ENCODE peak calls at places on chromosome 17, in seven cellular contexts. One of them, this sample, is unnamed.

GRCh38 chr17:76447931-76448652 is 4.9 kb downstream of the UBE2O start:
- DNase-seq in astrocyte of the cerebellum: no peak
- DNase-seq in left lung: no peak
- DNase-seq in cardiac fibroblast: no peak
- DNase-seq in GM20000: no peak
- DNase-seq in activated B cell treated with CpG ODN at 0.5 μM for 24 hours: no peak
- DNase-seq in Calu3: no peak
- DNase-seq in this sample: no peak

GRCh38 chr17:77635176-77635575 is 323.3 kb upstream of the TNRC6C start:
- DNase-seq in GM20000: no peak
- DNase-seq in cardiac fibroblast: no peak
- DNase-seq in astrocyte of the cerebellum: no peak
- DNase-seq in left lung: no peak
- DNase-seq in activated B cell treated with CpG ODN at 0.5 μM for 24 hours: no peak
- DNase-seq in Calu3: no peak
- DNase-seq in this sample: no peak

GRCh38 chr17:60149691-60150582 is at the start of gene CA4:
- DNase-seq in GM20000: no peak
- DNase-seq in cardiac fibroblast: no peak
- DNase-seq in left lung: peak
- DNase-seq in astrocyte of the cerebellum: no peak
- DNase-seq in Calu3: no peak
- DNase-seq in activated B cell treated with CpG ODN at 0.5 μM for 24 hours: no peak
- DNase-seq in this sample: peak

GRCh38 chr17:550041-550398 is 164.6 kb downstream of the VPS53 start:
- DNase-seq in cardiac fibroblast: no peak
- DNase-seq in GM20000: no peak
- DNase-seq in astrocyte of the cerebellum: no peak
- DNase-seq in left lung: no peak
- DNase-seq in Calu3: no peak
- DNase-seq in activated B cell treated with CpG ODN at 0.5 μM for 24 hours: no peak
- DNase-seq in this sample: no peak

GRCh38 chr17:29610395-29610794 is 12.3 kb downstream of the CORO6 start:
- DNase-seq in activated B cell treated with CpG ODN at 0.5 μM for 24 hours: no peak
- DNase-seq in cardiac fibroblast: no peak
- DNase-seq in GM20000: no peak
- DNase-seq in left lung: no peak
- DNase-seq in astrocyte of the cerebellum: no peak
- DNase-seq in Calu3: no peak
- DNase-seq in this sample: no peak

GRCh38 chr17:35769895-35770486 is 9.3 kb downstream of the C17orf50 start:
- DNase-seq in cardiac fibroblast: no peak
- DNase-seq in left lung: no peak
- DNase-seq in GM20000: no peak
- DNase-seq in Calu3: no peak
- DNase-seq in astrocyte of the cerebellum: no peak
- DNase-seq in activated B cell treated with CpG ODN at 0.5 μM for 24 hours: no peak
- DNase-seq in this sample: no peak

GRCh38 chr17:42347198-42347597 is 41.0 kb downstream of the STAT3 start:
- DNase-seq in activated B cell treated with CpG ODN at 0.5 μM for 24 hours: no peak
- DNase-seq in left lung: no peak
- DNase-seq in astrocyte of the cerebellum: peak
- DNase-seq in cardiac fibroblast: peak
- DNase-seq in GM20000: no peak
- DNase-seq in Calu3: peak
- DNase-seq in this sample: no peak

GRCh38 chr17:2213291-2213960 is 90.2 kb downstream of the SMG6 start:
- DNase-seq in astrocyte of the cerebellum: no peak
- DNase-seq in GM20000: no peak
- DNase-seq in left lung: no peak
- DNase-seq in cardiac fibroblast: peak
- DNase-seq in activated B cell treated with CpG ODN at 0.5 μM for 24 hours: no peak
- DNase-seq in Calu3: no peak
- DNase-seq in this sample: no peak

GRCh38 chr17:60773552-60773951 is 95.9 kb downstream of the BCAS3 start:
- DNase-seq in left lung: no peak
- DNase-seq in GM20000: no peak
- DNase-seq in astrocyte of the cerebellum: no peak
- DNase-seq in activated B cell treated with CpG ODN at 0.5 μM for 24 hours: no peak
- DNase-seq in Calu3: no peak
- DNase-seq in cardiac fibroblast: no peak
- DNase-seq in this sample: no peak

GRCh38 chr17:35773129-35773528 is 12.4 kb downstream of the C17orf50 start:
- DNase-seq in left lung: no peak
- DNase-seq in astrocyte of the cerebellum: no peak
- DNase-seq in cardiac fibroblast: no peak
- DNase-seq in GM20000: no peak
- DNase-seq in activated B cell treated with CpG ODN at 0.5 μM for 24 hours: no peak
- DNase-seq in Calu3: no peak
- DNase-seq in this sample: no peak

GRCh38 chr17:76337413-76337777 is 16.3 kb downstream of the PRPSAP1 start:
- DNase-seq in cardiac fibroblast: no peak
- DNase-seq in activated B cell treated with CpG ODN at 0.5 μM for 24 hours: no peak
- DNase-seq in GM20000: no peak
- DNase-seq in astrocyte of the cerebellum: no peak
- DNase-seq in left lung: no peak
- DNase-seq in Calu3: peak
- DNase-seq in this sample: no peak

GRCh38 chr17:50381260-50381815 is 8.3 kb downstream of the EME1 start:
- DNase-seq in Calu3: no peak
- DNase-seq in cardiac fibroblast: no peak
- DNase-seq in astrocyte of the cerebellum: no peak
- DNase-seq in left lung: no peak
- DNase-seq in GM20000: no peak
- DNase-seq in activated B cell treated with CpG ODN at 0.5 μM for 24 hours: no peak
- DNase-seq in this sample: no peak

GRCh38 chr17:50381920-50382319 is 8.9 kb downstream of the EME1 start:
- DNase-seq in Calu3: no peak
- DNase-seq in astrocyte of the cerebellum: no peak
- DNase-seq in GM20000: no peak
- DNase-seq in left lung: no peak
- DNase-seq in cardiac fibroblast: no peak
- DNase-seq in activated B cell treated with CpG ODN at 0.5 μM for 24 hours: no peak
- DNase-seq in this sample: no peak

GRCh38 chr17:50382931-50383330 is 9.9 kb downstream of the EME1 start:
- DNase-seq in astrocyte of the cerebellum: no peak
- DNase-seq in cardiac fibroblast: no peak
- DNase-seq in Calu3: no peak
- DNase-seq in GM20000: no peak
- DNase-seq in activated B cell treated with CpG ODN at 0.5 μM for 24 hours: no peak
- DNase-seq in left lung: no peak
- DNase-seq in this sample: no peak

GRCh38 chr17:50379733-50380132 is 6.7 kb downstream of the EME1 start:
- DNase-seq in astrocyte of the cerebellum: no peak
- DNase-seq in left lung: no peak
- DNase-seq in cardiac fibroblast: no peak
- DNase-seq in GM20000: no peak
- DNase-seq in activated B cell treated with CpG ODN at 0.5 μM for 24 hours: no peak
- DNase-seq in Calu3: no peak
- DNase-seq in this sample: no peak

DNA sequence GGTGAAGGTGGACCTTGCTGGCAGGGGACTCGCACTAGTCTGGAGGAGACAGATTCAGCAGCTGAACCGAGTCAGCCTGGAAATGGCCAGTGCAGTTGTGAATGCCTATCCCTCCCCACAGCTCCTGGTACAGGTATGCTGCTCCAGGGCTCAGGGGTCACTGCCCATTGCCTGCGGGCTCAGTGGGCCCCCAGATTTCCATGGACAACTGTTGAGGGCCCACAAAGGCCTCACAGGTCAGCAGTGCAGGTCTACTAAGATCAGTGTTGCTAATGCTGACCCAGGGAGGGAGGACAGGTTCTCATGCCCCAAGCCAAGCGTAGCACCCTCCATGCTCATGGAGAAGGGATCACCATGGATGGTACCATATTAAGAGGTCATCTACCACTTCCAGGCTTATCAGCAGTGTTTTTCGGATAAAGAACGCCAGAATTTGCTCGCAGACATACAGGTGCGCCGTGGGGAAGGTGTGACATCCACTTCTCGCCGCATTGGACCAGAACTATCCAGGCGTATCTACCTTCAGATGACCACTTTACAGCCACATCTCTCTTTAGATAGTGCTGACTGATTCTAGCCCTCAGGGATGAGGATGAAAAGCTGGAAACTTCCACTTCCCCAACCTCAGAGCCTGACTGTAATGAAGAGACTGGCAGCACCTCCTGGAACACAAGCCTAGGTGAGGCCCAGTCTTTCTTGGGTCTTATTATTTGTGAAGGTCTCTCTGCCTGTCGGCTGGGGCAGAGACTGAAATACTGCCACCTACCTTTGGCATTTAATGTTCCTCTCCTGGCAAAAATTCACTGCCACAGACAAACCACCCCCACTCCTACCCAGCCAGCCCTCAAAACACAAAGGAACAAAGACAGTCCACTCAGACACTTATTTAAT is 7.6 kb downstream of the EME1 start:
- DNase-seq in left lung: no peak
- DNase-seq in astrocyte of the cerebellum: no peak
- DNase-seq in cardiac fibroblast: no peak
- DNase-seq in activated B cell treated with CpG ODN at 0.5 μM for 24 hours: no peak
- DNase-seq in GM20000: no peak
- DNase-seq in Calu3: no peak
- DNase-seq in this sample: no peak
- TF ChIP-seq CTCF in left lung: no peak
- TF ChIP-seq CTCF in astrocyte of the cerebellum: peak
- TF ChIP-seq CTCF in cardiac fibroblast: no peak
- TF ChIP-seq CTCF in activated B cell treated with CpG ODN at 0.5 μM for 24 hours: no peak
- TF ChIP-seq CTCF in GM20000: no peak
- TF ChIP-seq CTCF in Calu3: no peak
- TF ChIP-seq CTCF in this sample: no peak

GRCh38 chr17:19397556-19398041 is 10.6 kb upstream of the MFAP4 start:
- DNase-seq in GM20000: no peak
- DNase-seq in activated B cell treated with CpG ODN at 0.5 μM for 24 hours: no peak
- DNase-seq in Calu3: no peak
- DNase-seq in cardiac fibroblast: no peak
- DNase-seq in astrocyte of the cerebellum: no peak
- DNase-seq in left lung: no peak
- DNase-seq in this sample: no peak
- TF ChIP-seq CTCF in GM20000: peak
- TF ChIP-seq CTCF in activated B cell treated with CpG ODN at 0.5 μM for 24 hours: no peak
- TF ChIP-seq CTCF in Calu3: no peak
- TF ChIP-seq CTCF in cardiac fibroblast: no peak
- TF ChIP-seq CTCF in astrocyte of the cerebellum: peak
- TF ChIP-seq CTCF in left lung: no peak
- TF ChIP-seq CTCF in this sample: no peak

DNA sequence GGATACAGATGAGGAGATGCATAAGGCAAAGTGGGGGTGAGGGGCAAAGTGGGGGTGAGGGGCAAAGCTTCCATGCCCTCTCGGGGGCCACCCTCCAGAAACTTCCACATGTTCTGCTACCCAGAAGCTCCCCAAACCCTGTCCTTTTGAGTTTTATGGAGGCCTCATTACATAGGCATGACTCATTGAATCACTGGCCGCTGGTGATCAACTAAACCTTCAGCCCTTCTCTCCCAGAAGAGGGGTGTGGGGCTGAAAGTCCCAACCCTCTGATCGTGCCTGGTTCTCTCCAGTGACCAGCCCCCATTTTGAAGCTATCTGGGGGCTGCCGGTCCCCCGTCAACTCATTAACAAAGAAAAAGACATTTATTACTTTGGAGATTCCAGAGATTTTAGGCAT is 27.5 kb downstream of the ITGAE start:
- DNase-seq in astrocyte of the cerebellum: peak
- DNase-seq in cardiac fibroblast: peak
- DNase-seq in GM20000: no peak
- DNase-seq in activated B cell treated with CpG ODN at 0.5 μM for 24 hours: no peak
- DNase-seq in left lung: peak
- DNase-seq in Calu3: no peak
- DNase-seq in this sample: no peak
- TF ChIP-seq CTCF in astrocyte of the cerebellum: no peak
- TF ChIP-seq CTCF in cardiac fibroblast: no peak
- TF ChIP-seq CTCF in GM20000: no peak
- TF ChIP-seq CTCF in activated B cell treated with CpG ODN at 0.5 μM for 24 hours: no peak
- TF ChIP-seq CTCF in left lung: no peak
- TF ChIP-seq CTCF in Calu3: no peak
- TF ChIP-seq CTCF in this sample: no peak

GRCh38 chr17:67995568-67996191 is 589 bp downstream of the C17orf58 start:
- DNase-seq in activated B cell treated with CpG ODN at 0.5 μM for 24 hours: peak
- DNase-seq in astrocyte of the cerebellum: no peak
- DNase-seq in left lung: no peak
- DNase-seq in Calu3: no peak
- DNase-seq in cardiac fibroblast: peak
- DNase-seq in GM20000: peak
- DNase-seq in this sample: peak
- TF ChIP-seq CTCF in activated B cell treated with CpG ODN at 0.5 μM for 24 hours: no peak
- TF ChIP-seq CTCF in astrocyte of the cerebellum: no peak
- TF ChIP-seq CTCF in left lung: no peak
- TF ChIP-seq CTCF in Calu3: no peak
- TF ChIP-seq CTCF in cardiac fibroblast: no peak
- TF ChIP-seq CTCF in GM20000: no peak
- TF ChIP-seq CTCF in this sample: no peak

DNA sequence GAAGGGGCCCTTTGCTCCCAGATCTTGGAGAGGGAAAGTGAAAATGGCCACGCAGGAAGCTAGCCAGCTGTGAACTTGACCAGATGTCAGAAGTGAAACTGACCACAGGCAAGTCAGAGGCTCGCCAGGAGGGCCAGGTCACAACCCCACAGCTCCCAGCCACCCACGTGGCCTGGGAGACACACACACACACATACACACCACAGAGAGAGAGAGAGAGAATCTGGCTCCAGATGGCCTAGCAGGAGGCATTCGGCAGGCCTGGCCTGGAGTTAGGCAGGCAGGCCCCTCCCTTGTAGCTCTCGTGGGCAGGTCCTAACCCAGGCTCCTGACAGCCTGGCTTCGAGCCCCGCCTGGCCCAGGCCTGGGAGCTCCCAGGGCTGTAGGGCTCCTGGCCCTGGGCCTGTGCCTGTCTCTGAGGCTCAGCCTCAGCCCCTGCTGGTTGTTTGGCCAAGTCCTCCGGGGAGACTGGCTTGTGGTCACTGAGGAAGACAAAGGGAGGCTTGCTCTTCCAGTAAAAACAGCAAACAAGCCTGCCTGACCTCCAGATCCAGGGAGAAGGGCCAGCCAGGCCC is 20.2 kb downstream of the NGFR start:
- DNase-seq in GM20000: peak
- DNase-seq in activated B cell treated with CpG ODN at 0.5 μM for 24 hours: no peak
- DNase-seq in cardiac fibroblast: peak
- DNase-seq in left lung: no peak
- DNase-seq in Calu3: peak
- DNase-seq in astrocyte of the cerebellum: peak
- DNase-seq in this sample: peak
- TF ChIP-seq CTCF in GM20000: no peak
- TF ChIP-seq CTCF in activated B cell treated with CpG ODN at 0.5 μM for 24 hours: no peak
- TF ChIP-seq CTCF in cardiac fibroblast: peak
- TF ChIP-seq CTCF in left lung: no peak
- TF ChIP-seq CTCF in Calu3: no peak
- TF ChIP-seq CTCF in astrocyte of the cerebellum: peak
- TF ChIP-seq CTCF in this sample: peak

This sample was measured in glutamatergic neuron.